ENCODE peak calls at places on chromosomes 3 and 15, in seven cellular contexts. W is cardiac muscle cell, S is AG10803, Z is kidney epithelial cell, L is WTC11, R is H9, G is GM10248. M is an unnamed sample.

GRCh38 chr3:98513136-98513535 is 9.6 kb downstream of the CLDND1 start:
- DNase-seq in L (no peak), R (no peak), G (no peak), Z (no peak), W (peak), S (peak), M (no peak)

GRCh38 chr15:50180091-50180490 is 1.9 kb upstream of the SLC27A2 start:
- DNase-seq in L (no peak), G (no peak), W (no peak), R (no peak), Z (no peak), S (no peak), M (no peak)

GRCh38 chr15:40660686-40661085 is 34.3 kb upstream of the RAD51 start:
- DNase-seq in G (no peak), Z (no peak), R (no peak), S (no peak), W (peak), L (no peak), M (peak)

GRCh38 chr3:72634128-72634527 is 214.1 kb downstream of the SHQ1 start:
- DNase-seq in Z (no peak), R (no peak), L (no peak), S (no peak), W (no peak), G (peak), M (no peak)

GRCh38 chr3:143951351-143951971 is 20.2 kb upstream of the DIPK2A start:
- DNase-seq in R (no peak), W (peak), Z (no peak), G (peak), L (peak), S (peak), M (no peak)

GRCh38 chr3:161171113-161171512 is 50.0 kb upstream of the NMD3 start:
- DNase-seq in R (no peak), G (no peak), Z (no peak), S (peak), W (peak), L (no peak), M (no peak)

GRCh38 chr3:151305778-151306157 is 10.9 kb downstream of the GPR87 start:
- DNase-seq in R (no peak), L (no peak), S (peak), G (no peak), W (no peak), Z (no peak), M (no peak)

GRCh38 chr3:116083686-116084085 is 361.6 kb downstream of the LSAMP start:
- DNase-seq in W (no peak), G (no peak), Z (no peak), R (no peak), S (no peak), L (no peak), M (no peak)

GRCh38 chr3:31297899-31298298 is 234.8 kb upstream of the STT3B start:
- DNase-seq in G (no peak), Z (no peak), R (no peak), S (no peak), L (no peak), W (no peak), M (no peak)

GRCh38 chr3:184361932-184362667 is 590 bp downstream of the POLR2H start:
- DNase-seq in Z (no peak), L (peak), R (peak), G (peak), W (peak), S (peak), M (no peak)

GRCh38 chr3:85867072-85867471 is 908.3 kb downstream of the CADM2 start:
- DNase-seq in S (no peak), L (no peak), Z (no peak), W (no peak), G (no peak), R (no peak), M (no peak)

GRCh38 chr15:77975332-77976119 is 102.0 kb downstream of the TBC1D2B start:
- DNase-seq in Z (no peak), S (no peak), L (no peak), R (no peak), W (no peak), G (no peak), M (peak)

GRCh38 chr3:181752202-181752671 is 40.5 kb downstream of the SOX2 start:
- DNase-seq in W (peak), S (no peak), R (no peak), L (no peak), Z (no peak), G (no peak), M (no peak)

GRCh38 chr3:168090306-168091085 is 5.2 kb downstream of the GOLIM4 start:
- DNase-seq in L (no peak), S (peak), W (no peak), Z (no peak), R (no peak), G (no peak), M (no peak)

GRCh38 chr15:88257311-88257901 is 867 bp upstream of the NTRK3 start:
- DNase-seq in Z (no peak), G (no peak), L (peak), R (peak), W (no peak), S (no peak), M (no peak)

GRCh38 chr3:72756900-72757299 is 91.3 kb downstream of the SHQ1 start:
- DNase-seq in Z (no peak), L (no peak), R (no peak), G (peak), S (no peak), W (no peak), M (no peak)

GRCh38 chr3:187445352-187445751 is 77.2 kb downstream of the RTP4 start:
- DNase-seq in S (no peak), G (no peak), L (no peak), W (no peak), R (no peak), Z (no peak), M (no peak)

GRCh38 chr15:97981758-97982157 is 21.3 kb downstream of the ARRDC4 start:
- DNase-seq in W (no peak), Z (no peak), R (no peak), L (no peak), S (no peak), G (no peak), M (no peak)

GRCh38 chr3:194367992-194368841 is 1.3 kb downstream of the LRRC15 start:
- DNase-seq in W (peak), R (no peak), S (peak), Z (no peak), L (no peak), G (no peak), M (no peak)

GRCh38 chr3:132317229-132317948 is at the start of gene ACP3:
- DNase-seq in S (peak), R (peak), Z (no peak), L (no peak), G (peak), W (peak), M (no peak)

GRCh38 chr15:85099195-85099803 is 117.6 kb downstream of the PDE8A start:
- DNase-seq in Z (no peak), R (no peak), L (no peak), S (no peak), W (no peak), G (no peak), M (no peak)

GRCh38 chr3:183551930-183552329 is 3.6 kb downstream of the KLHL6 start:
- DNase-seq in W (no peak), L (no peak), G (no peak), S (no peak), R (no peak), Z (no peak), M (no peak)

GRCh38 chr3:126476166-126476975 is 680 bp upstream of the ZXDC start:
- DNase-seq in R (peak), S (peak), Z (no peak), W (peak), G (no peak), L (peak), M (no peak)

GRCh38 chr3:11915621-11916417 is 69.1 kb upstream of the TAMM41 start:
- DNase-seq in Z (no peak), W (no peak), R (peak), L (no peak), G (no peak), S (no peak), M (peak)

GRCh38 chr15:38242055-38242454 is 10.6 kb upstream of the SPRED1 start:
- DNase-seq in R (no peak), Z (no peak), L (no peak), W (no peak), G (peak), S (no peak), M (no peak)

DNA sequence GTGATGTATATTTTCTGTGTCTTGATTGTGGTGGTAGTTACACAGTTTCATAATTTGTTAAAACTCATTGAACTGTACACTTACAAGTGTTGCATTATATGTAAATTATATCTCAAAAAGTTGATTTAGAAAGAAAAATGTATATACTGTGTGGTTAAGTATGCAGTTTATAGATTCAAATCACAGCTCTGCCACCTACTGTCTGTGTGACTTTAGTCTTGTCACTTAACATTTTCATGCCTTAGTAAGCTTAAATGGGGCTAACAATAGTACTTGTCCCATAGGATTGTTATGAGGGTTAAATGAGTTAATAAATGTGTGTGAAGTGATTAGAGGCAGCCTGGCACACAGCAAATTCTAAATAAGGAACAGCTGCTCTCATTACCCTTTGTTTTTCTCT is 120.9 kb upstream of the P2RY1 start:
- DNase-seq in L (no peak), W (no peak), R (no peak), G (no peak), Z (no peak), S (no peak), M (no peak)
- TF ChIP-seq CTCF in L (no peak), W (no peak), R (no peak), G (peak), Z (no peak), S (no peak), M (no peak)

GRCh38 chr15:34616613-34617012 is 33.2 kb upstream of the GOLGA8B start:
- DNase-seq in S (peak), L (no peak), Z (peak), R (no peak), G (no peak), W (peak), M (no peak)
- TF ChIP-seq CTCF in S (peak), L (no peak), Z (no peak), R (no peak), G (no peak), W (no peak), M (peak)

DNA sequence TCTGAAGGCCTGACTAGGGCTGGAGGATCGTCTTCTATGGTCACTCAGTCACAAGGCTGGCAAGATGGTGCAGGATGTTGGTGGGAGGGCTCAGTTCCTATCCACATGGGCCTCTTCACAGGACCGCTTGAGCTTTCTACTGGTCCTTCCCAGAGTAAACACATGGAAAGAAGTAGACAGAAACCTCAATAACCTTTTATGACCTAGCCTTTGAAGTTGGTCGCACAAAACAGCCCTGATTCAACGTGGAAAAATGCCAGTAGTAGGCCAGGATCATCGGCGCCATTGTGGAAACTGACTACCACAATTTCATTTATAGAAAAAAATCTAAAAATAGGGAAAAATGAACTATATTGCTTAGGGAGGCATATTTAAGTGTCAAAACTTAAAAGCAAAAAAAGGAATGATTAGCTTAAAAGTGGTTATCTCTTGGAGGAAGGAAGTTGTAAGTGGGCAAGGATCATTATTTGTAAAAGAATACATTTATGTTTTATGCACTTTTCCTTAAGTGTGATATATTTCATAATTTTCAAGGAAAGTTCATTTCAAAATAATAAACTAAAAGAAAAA is 9.8 kb upstream of the MITF start:
- DNase-seq in L (no peak), G (no peak), W (no peak), R (no peak), S (no peak), Z (no peak), M (no peak)
- TF ChIP-seq CTCF in L (no peak), G (no peak), W (no peak), R (no peak), S (no peak), Z (no peak), M (no peak)

DNA sequence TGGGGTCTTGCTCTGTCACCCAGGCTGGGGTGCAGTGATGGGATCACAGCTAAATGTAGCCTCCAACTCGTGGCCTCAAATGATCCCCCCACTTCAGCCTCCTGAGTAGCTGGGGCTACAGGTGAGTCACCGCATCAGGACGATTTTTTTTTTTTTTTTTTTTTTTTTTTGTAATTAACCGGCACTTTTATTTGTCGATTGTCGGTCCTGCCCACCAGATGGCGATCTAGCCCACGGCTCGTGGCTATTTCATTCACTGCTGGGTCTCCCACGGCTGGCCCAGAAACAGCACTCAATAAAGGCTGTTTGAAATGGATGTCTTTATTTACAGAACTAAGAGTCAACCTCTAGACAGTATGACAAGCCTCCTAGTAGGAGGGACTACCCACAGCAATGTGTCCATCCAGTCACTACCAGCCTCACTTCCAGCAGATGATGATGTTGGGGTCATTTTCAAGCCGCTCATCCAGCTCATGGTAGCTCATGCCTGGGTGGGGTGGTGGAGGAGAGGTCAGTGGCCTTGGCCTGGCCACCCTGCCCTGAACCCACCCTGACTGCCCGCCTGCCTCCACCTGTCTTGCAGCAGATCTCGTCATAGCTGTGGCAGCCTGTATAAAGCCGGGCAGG is 1.8 kb upstream of the ZMYND10 start:
- DNase-seq in W (peak), L (peak), S (peak), R (peak), Z (no peak), G (peak), M (no peak)
- TF ChIP-seq CTCF in W (peak), L (peak), S (peak), R (peak), Z (peak), G (peak), M (peak)

GRCh38 chr3:127792664-127793292 is 29.5 kb downstream of the MGLL start:
- DNase-seq in Z (peak), R (no peak), L (no peak), G (no peak), S (peak), W (peak), M (no peak)
- TF ChIP-seq CTCF in Z (no peak), R (no peak), L (no peak), G (no peak), S (no peak), W (no peak), M (no peak)

GRCh38 chr3:53426918-53427317 is 67.5 kb upstream of the CACNA1D start:
- DNase-seq in Z (no peak), S (no peak), R (no peak), W (no peak), G (no peak), L (no peak), M (no peak)
- TF ChIP-seq CTCF in Z (peak), S (no peak), R (peak), W (no peak), G (no peak), L (no peak), M (no peak)

M was measured in type B pancreatic cell.